ENCODE peak calls at places on chromosomes 6 and 20, in five cellular contexts. W is SK-N-SH, A is HepG2, C is GM12878, F is HCT116. J is an unnamed sample.

GRCh38 chr6:112802154-112802553 is 455.0 kb downstream of the RFPL4B start:
- DNase-seq in F (no peak), A (no peak), W (no peak), C (no peak), J (no peak)

GRCh38 chr6:27213544-27214125 is 33.9 kb upstream of the PRSS16 start:
- DNase-seq in F (no peak), W (no peak), C (no peak), A (no peak), J (no peak)

GRCh38 chr20:32458837-32459220 is 100.7 kb downstream of the ASXL1 start:
- DNase-seq in A (no peak), F (no peak), C (no peak), W (no peak), J (peak)

GRCh38 chr6:40582892-40583291 is 4.3 kb downstream of the LRFN2 start:
- DNase-seq in F (no peak), A (no peak), C (no peak), W (no peak), J (peak)

GRCh38 chr6:144248470-144249301 is 36.4 kb upstream of the UTRN start:
- DNase-seq in C (no peak), F (no peak), W (no peak), A (no peak), J (no peak)

GRCh38 chr6:67896476-67896875 is 738.6 kb upstream of the ADGRB3 start:
- DNase-seq in W (no peak), A (no peak), C (no peak), F (no peak), J (no peak)

GRCh38 chr6:42093582-42094329 is 43.4 kb downstream of the TAF8 start:
- DNase-seq in A (peak), F (no peak), C (no peak), W (no peak), J (peak)

GRCh38 chr6:37021356-37022129 is 16.1 kb downstream of the FGD2 start:
- DNase-seq in C (no peak), W (no peak), A (peak), F (no peak), J (no peak)

GRCh38 chr20:62362991-62363919 is 3.9 kb downstream of the LAMA5 start:
- DNase-seq in C (no peak), A (no peak), W (peak), F (no peak), J (no peak)

GRCh38 chr6:152117156-152118129 is 310.0 kb downstream of the ESR1 start:
- DNase-seq in W (no peak), A (no peak), C (no peak), F (no peak), J (no peak)

GRCh38 chr20:63791497-63792156 is 39.4 kb downstream of the ZBTB46 start:
- DNase-seq in A (no peak), W (no peak), F (no peak), C (no peak), J (no peak)

GRCh38 chr20:18634501-18634900 is 46.6 kb downstream of the DTD1 start:
- DNase-seq in A (no peak), W (no peak), C (no peak), F (no peak), J (no peak)

GRCh38 chr6:111478064-111478476 is 4.9 kb downstream of the REV3L start:
- DNase-seq in A (peak), W (no peak), F (no peak), C (no peak), J (no peak)

GRCh38 chr20:7497985-7498384 is 442.3 kb downstream of the HAO1 start:
- DNase-seq in A (no peak), F (no peak), C (no peak), W (no peak), J (no peak)

GRCh38 chr6:66735106-66735890 is 1028.3 kb upstream of the EYS start:
- DNase-seq in W (no peak), F (no peak), A (no peak), C (no peak), J (no peak)

GRCh38 chr6:118892248-118893094 is 1.5 kb upstream of the ASF1A start:
- DNase-seq in W (no peak), F (no peak), C (no peak), A (no peak), J (no peak)

GRCh38 chr6:19013011-19013410 is 625.9 kb downstream of the RNF144B start:
- DNase-seq in W (no peak), C (no peak), A (no peak), F (no peak), J (no peak)

GRCh38 chr6:28488916-28489365 is 26.7 kb downstream of the GPX6 start:
- DNase-seq in A (peak), F (peak), W (peak), C (peak), J (peak)

GRCh38 chr20:16064991-16065707 is 508.1 kb downstream of the KIF16B start:
- DNase-seq in F (no peak), W (no peak), C (no peak), A (peak), J (no peak)

GRCh38 chr6:87697581-87698552 is 4.2 kb downstream of the AKIRIN2 start:
- DNase-seq in A (no peak), C (no peak), W (peak), F (no peak), J (no peak)

GRCh38 chr6:87237804-87238203 is 82.4 kb downstream of the ZNF292 start:
- DNase-seq in W (peak), A (peak), C (no peak), F (peak), J (peak)

GRCh38 chr6:30882764-30883475 is 1.4 kb upstream of the DDR1 start:
- DNase-seq in A (no peak), F (peak), W (peak), C (peak), J (peak)

GRCh38 chr6:107823047-107823557 is 1.0 kb downstream of the SCML4 start:
- DNase-seq in C (no peak), A (no peak), W (no peak), F (no peak), J (no peak)

GRCh38 chr6:158698876-158699440 is 49.1 kb downstream of the SYTL3 start:
- DNase-seq in W (no peak), F (no peak), A (no peak), C (no peak), J (no peak)

GRCh38 chr6:111468329-111469012 is 14.5 kb downstream of the REV3L start:
- DNase-seq in C (no peak), W (no peak), F (no peak), A (no peak), J (no peak)

GRCh38 chr6:158911746-158912158 is 88.2 kb downstream of the RSPH3 start:
- DNase-seq in F (no peak), A (no peak), C (peak), W (no peak), J (no peak)

GRCh38 chr20:41177636-41178035 is 40.3 kb downstream of the PLCG1 start:
- DNase-seq in W (no peak), A (no peak), F (peak), C (no peak), J (no peak)

GRCh38 chr20:50434653-50435396 is 75.4 kb upstream of the PTPN1 start:
- DNase-seq in W (no peak), F (no peak), A (peak), C (no peak), J (peak)

GRCh38 chr20:56343861-56344381 is 14.9 kb upstream of the FAM210B start:
- DNase-seq in A (no peak), C (no peak), W (peak), F (no peak), J (peak)

GRCh38 chr6:73640179-73640750 is 13.5 kb downstream of the SLC17A5 start:
- DNase-seq in W (no peak), A (no peak), C (no peak), F (no peak), J (no peak)

GRCh38 chr20:63284544-63284949 is 8.4 kb upstream of the COL20A1 start:
- DNase-seq in A (no peak), C (no peak), F (no peak), W (no peak), J (no peak)

GRCh38 chr6:39733704-39734103 is 8.5 kb upstream of the KIF6 start:
- DNase-seq in F (no peak), C (no peak), A (no peak), W (no peak), J (no peak)

GRCh38 chr6:168873266-168873665 is 380.4 kb downstream of the THBS2 start:
- DNase-seq in A (no peak), C (no peak), W (no peak), F (no peak), J (no peak)

DNA sequence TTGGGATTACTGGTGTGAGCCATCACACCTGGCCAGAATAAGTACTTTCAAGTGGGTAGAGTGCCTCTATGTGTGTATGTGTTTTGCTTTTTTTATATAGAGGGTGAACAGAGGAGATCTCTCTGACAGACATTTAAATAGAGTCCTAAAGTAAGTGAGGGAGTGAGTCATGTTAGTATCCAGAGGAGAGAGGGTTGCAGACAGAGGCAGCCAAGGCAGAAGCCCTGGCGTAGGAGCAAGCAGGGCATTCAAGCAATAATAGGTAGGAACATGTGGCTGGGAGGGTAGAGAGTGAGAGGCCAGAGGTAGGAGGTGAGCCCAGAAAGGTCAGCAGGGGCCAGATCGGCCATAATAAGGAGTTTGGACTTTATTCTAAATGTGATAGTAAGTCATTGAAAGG is 48.9 kb downstream of the PHF20 start:
- DNase-seq in F (no peak), W (no peak), A (no peak), C (no peak), J (no peak)
- TF ChIP-seq JUND in F (no peak), W (peak), A (no peak), C (no peak), J (no peak)

DNA sequence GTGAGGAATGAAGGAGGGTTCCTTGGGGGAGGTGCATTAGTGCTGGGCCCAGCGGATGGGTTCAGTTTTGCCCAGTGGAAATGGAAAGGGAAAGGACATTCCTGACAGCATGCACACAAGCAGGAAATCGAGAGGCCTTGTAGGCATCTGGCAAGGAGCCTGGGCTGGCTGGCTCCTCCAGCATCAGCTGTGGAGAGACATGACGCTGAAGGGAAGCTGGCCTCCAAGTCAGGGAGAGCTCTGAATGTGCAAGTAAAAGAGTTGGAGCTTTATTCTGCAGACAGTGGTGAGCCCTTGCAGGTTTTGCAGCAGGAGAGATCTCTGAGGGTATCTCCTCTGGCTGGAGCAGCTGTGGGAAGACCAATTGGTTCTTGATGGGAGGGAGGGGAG is 154.3 kb downstream of the MRPL14 start:
- DNase-seq in C (no peak), A (no peak), F (no peak), W (no peak), J (peak)
- TF ChIP-seq JUND in C (no peak), A (no peak), F (no peak), W (no peak), J (no peak)

GRCh38 chr6:138562691-138563090 is 63.4 kb upstream of the NHSL1 start:
- DNase-seq in F (no peak), C (no peak), A (no peak), W (no peak), J (no peak)
- TF ChIP-seq JUND in F (no peak), C (no peak), A (no peak), W (no peak), J (no peak)

DNA sequence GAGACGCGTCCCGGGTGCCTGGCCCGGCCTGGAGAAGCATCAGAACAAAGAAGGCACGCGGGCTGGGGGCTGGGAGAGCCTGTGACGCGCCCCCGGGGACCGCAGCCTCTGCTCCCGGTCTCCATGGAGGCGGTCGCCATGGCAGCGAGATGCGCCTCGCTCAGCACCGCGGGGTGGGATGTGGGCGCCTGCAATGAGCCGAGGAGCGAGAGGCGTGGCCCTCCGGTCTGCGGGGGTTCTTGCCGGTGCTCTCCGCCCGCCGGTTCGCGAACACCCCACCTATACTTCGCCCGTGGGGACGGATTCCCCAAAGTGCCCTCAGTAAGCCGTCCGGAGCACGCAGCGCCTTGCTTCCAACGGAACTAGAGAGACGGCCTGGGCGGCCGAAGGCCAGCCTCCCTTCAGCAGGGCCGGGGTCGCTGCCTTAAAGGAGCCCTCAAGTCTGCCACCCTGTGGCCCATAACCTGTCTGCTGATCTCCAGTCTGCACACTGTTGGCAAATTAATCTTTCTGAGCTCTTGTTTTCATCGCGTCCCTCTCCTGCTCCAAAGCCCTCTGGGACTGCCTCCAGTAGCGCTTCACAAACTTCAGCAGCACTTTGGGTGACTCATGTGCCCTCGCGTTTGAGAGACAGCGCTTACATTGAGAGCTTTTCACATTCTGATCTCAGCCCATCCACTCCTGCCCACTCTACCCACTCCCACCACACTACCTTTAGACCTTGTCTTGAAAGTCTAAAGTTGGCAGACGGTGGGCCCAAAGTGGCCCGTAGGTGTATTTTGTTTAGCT is 983 bp upstream of the ADISSP start:
- DNase-seq in C (no peak), F (peak), A (peak), W (peak), J (no peak)
- TF ChIP-seq JUND in C (no peak), F (no peak), A (no peak), W (no peak), J (no peak)

GRCh38 chr6:1197309-1197708 is 114.6 kb upstream of the FOXQ1 start:
- DNase-seq in W (no peak), C (no peak), A (no peak), F (no peak), J (no peak)

GRCh38 chr6:1202201-1202600 is 109.7 kb upstream of the FOXQ1 start:
- DNase-seq in W (no peak), C (no peak), A (no peak), F (no peak), J (no peak)

GRCh38 chr6:1200706-1201105 is 111.2 kb upstream of the FOXQ1 start:
- DNase-seq in W (no peak), C (no peak), F (peak), A (peak), J (no peak)

GRCh38 chr6:1199981-1200637 is 111.8 kb upstream of the FOXQ1 start:
- DNase-seq in C (no peak), A (no peak), W (no peak), F (no peak), J (no peak)

GRCh38 chr6:1201547-1202200 is 110.2 kb upstream of the FOXQ1 start:
- DNase-seq in F (no peak), A (no peak), C (no peak), W (no peak), J (no peak)
- TF ChIP-seq JUND in F (no peak), A (no peak), C (no peak), W (no peak), J (no peak)

GRCh38 chr20:44017905-44018683 is 103.4 kb downstream of the TOX2 start:
- DNase-seq in A (no peak), F (peak), W (peak), C (no peak), J (peak)
- TF ChIP-seq JUND in A (no peak), F (peak), W (peak), C (no peak), J (no peak)

GRCh38 chr6:43791752-43792422 is 21.9 kb downstream of the VEGFA start:
- DNase-seq in A (no peak), C (no peak), F (no peak), W (no peak), J (no peak)
- TF ChIP-seq JUND in A (no peak), C (no peak), F (no peak), W (no peak), J (no peak)

DNA sequence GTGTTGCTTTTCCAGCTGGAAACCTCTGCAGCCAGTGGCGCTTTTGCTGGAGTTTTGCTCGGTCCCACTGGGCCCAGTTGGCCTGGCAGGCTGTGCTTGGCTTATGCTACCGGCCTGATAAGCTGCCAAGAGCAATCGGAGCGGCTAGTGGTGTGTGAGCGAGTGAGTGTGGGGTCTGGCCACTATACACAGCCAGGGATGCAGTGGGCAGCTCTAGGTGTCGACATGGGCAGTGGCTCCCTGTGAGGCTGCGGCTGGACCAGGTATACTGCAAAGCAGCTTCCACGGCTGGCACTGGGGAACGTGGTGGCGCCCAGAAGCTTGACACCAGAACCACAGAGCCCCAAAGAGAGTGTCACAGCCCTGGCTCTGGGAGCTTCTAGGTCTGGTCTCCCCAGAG is 996.5 kb downstream of the GRIK2 start:
- DNase-seq in W (no peak), A (no peak), C (no peak), F (no peak), J (no peak)
- TF ChIP-seq JUND in W (no peak), A (no peak), C (no peak), F (no peak), J (no peak)

GRCh38 chr20:44355503-44356352 is at the start of gene HNF4A:
- DNase-seq in A (peak), F (no peak), W (no peak), C (no peak), J (no peak)

GRCh38 chr20:44357020-44357419 is 1.5 kb downstream of the HNF4A start:
- DNase-seq in C (no peak), F (no peak), W (no peak), A (no peak), J (no peak)

GRCh38 chr20:44356353-44356723 is 839 bp downstream of the HNF4A start:
- DNase-seq in F (no peak), C (no peak), W (no peak), A (no peak), J (no peak)

GRCh38 chr20:44357555-44358130 is 2.1 kb downstream of the HNF4A start:
- DNase-seq in F (no peak), A (no peak), W (no peak), C (no peak), J (no peak)

DNA sequence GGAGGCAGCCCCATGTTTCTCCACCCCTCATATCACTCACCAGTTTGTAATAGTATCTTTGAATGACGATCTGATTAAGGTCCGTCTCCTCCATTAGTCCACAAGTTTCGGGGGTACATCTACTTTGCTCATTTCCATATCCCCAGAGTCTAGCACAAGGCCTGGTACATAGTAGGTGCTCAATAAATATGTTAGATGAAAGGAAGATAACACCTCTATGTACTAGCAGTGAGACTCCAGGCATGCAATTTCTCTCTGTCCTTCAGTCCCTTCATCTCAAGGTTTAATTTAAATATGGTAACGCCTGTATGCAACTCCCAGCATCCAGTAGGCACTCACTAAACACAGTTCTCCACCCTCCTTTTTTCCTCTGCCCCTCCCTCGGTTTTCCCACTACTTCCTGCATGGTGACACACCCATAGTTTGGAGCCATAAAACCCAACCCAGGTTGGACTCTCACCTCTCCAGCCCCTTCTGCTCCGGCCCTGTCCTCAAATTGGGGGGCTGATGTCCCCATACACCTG is 458 bp upstream of the HNF4A start:
- DNase-seq in C (no peak), F (peak), A (peak), W (no peak), J (no peak)
- TF ChIP-seq JUND in C (no peak), F (no peak), A (no peak), W (no peak), J (no peak)

J was measured in T47D.